ENCODE peak calls at places on chromosomes 12 and 14, in five cellular contexts. Y is A673, Q is endothelial cell of umbilical vein, C is testis, L is RWPE1. O is an unnamed sample.

GRCh38 chr14:97299661-97300060 is 502.5 kb downstream of the VRK1 start:
- DNase-seq in Y (peak; percentile 19), C (peak; percentile 36), L (no peak), Q (no peak), O (no peak)

GRCh38 chr12:128840862-128841468 is 12.3 kb upstream of the GLT1D1 start:
- DNase-seq in Q (no peak), C (no peak), Y (peak; percentile 31), L (no peak), O (no peak)

GRCh38 chr12:132336451-132337413 is 7.3 kb upstream of the GALNT9 start:
- DNase-seq in Q (no peak), L (no peak), Y (no peak), C (no peak), O (no peak)

GRCh38 chr14:68878908-68879307 is 86.0 kb upstream of the ZFP36L1 start:
- DNase-seq in Y (no peak), C (no peak), L (no peak), Q (no peak), O (no peak)

GRCh38 chr14:71610797-71611196 is 321.4 kb upstream of the RGS6 start:
- DNase-seq in Q (no peak), C (no peak), Y (peak; percentile 84), L (no peak), O (no peak)

GRCh38 chr12:55499810-55500252 is 7.7 kb downstream of the OR6C68 start:
- DNase-seq in C (peak; percentile 67), Y (no peak), Q (no peak), L (no peak), O (no peak)

GRCh38 chr12:43104524-43104923 is 447.5 kb downstream of the ADAMTS20 start:
- DNase-seq in Q (no peak), Y (peak; percentile 60), L (no peak), C (no peak), O (no peak)

GRCh38 chr12:57131896-57132744 is 3.8 kb downstream of the LRP1 start:
- DNase-seq in Y (no peak), L (no peak), Q (no peak), C (no peak), O (no peak)

GRCh38 chr14:101367421-101368261 is 193.7 kb upstream of the DIO3 start:
- DNase-seq in L (no peak), Y (no peak), C (no peak), Q (no peak), O (no peak)

GRCh38 chr14:68181395-68182326 is 362.1 kb downstream of the RAD51B start:
- DNase-seq in Y (no peak), Q (peak; percentile 79), L (peak; percentile 24), C (no peak), O (no peak)

GRCh38 chr14:31937730-31938346 is 139.3 kb upstream of the ARHGAP5 start:
- DNase-seq in Y (peak; percentile 20), C (no peak), Q (peak; percentile 68), L (peak; percentile 75), O (peak; percentile 99)

GRCh38 chr14:104152686-104153398 is 14.5 kb downstream of the KIF26A start:
- DNase-seq in L (no peak), Y (no peak), C (no peak), Q (no peak), O (no peak)

DNA sequence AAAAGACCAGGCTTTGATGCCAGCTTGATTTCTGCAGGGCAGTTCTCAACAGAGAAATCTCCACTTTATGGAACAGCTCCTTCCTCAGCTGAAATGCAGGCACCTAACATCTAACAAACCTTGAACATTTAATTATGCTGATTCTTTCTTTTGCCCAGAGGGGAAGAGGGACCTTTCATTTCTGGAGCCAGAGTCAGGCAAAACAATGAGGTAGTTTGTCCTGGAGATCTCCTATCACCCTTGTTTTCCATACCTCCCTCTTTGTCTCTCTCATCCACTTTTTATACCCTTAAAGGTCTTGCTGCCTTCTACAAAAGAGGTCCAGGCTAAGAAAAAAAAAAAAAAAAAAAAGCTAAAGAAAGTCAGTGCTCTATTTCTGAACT is 26.1 kb upstream of the RASSF3 start:
- DNase-seq in Y (no peak), C (no peak), Q (no peak), L (no peak), O (no peak)
- H3K27ac ChIP-seq in Y (peak overlapping the region; percentile 47), C (peak overlapping the region; percentile 30), Q (peak overlapping the region; percentile 42), L (no peak overlapping the region), O (no peak overlapping the region)

GRCh38 chr14:102917056-102917385 is 5.4 kb upstream of the AMN start:
- DNase-seq in C (no peak), Q (no peak), Y (no peak), L (no peak), O (no peak)

GRCh38 chr14:102920273-102920997 is 2.0 kb upstream of the AMN start:
- DNase-seq in Q (no peak), Y (no peak), L (no peak), C (no peak), O (no peak)

GRCh38 chr14:102916347-102917055 is 6.0 kb upstream of the AMN start:
- DNase-seq in C (peak; percentile 51), Q (no peak), L (no peak), Y (no peak), O (no peak)

GRCh38 chr14:102915292-102916110 is 7.0 kb upstream of the AMN start:
- DNase-seq in Q (no peak), L (no peak), Y (no peak), C (no peak), O (no peak)

DNA sequence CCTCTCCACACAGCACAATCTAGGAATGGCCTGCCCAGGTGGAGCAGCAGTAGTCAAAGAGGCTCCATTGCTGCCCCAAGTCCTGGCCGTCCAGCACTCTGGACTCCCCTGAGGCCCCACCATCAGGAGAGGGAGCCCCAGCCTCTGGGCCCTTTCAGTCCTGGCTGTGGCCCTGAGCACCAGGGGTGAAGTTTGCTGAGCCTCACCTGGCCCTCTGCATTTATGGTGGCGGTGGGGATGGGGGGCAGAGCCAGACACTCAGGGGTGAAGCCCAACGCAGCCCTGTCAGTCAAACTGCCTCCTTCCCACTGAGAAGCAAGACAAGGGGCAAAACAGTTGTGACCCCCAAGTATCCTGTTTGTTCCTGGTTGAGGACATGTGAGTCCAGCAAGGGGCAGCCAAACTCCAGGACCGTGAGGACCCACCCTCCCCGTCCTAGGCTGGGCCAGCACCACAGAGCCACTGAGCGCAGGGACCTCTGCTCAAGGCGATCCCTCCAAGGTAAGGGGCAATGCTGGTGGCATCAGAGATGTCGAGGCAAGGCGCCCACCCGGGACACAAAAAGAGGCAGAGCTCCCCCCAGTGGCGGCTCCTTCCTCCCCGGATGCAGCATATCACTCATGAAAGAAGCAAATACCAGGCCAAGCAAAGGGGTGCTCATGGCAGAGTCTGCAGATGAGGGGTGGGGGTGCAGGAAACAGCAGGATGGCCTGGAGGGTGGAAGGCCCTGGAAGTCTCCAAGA is 4.8 kb upstream of the AMN start:
- DNase-seq in Y (peak; percentile 78), Q (peak; percentile 47), C (peak; percentile 80), L (peak; percentile 46), O (no peak)
- H3K27ac ChIP-seq in Y (no peak overlapping the region), Q (no peak overlapping the region), C (no peak overlapping the region), L (no peak overlapping the region), O (no peak overlapping the region)

GRCh38 chr14:93780811-93781210 is 7.5 kb downstream of the PRIMA1 start:
- DNase-seq in Q (no peak), L (no peak), Y (no peak), C (no peak), O (no peak)
- H3K27ac ChIP-seq in Q (no peak overlapping the region), L (no peak overlapping the region), Y (no peak overlapping the region), C (no peak overlapping the region), O (no peak overlapping the region)

DNA sequence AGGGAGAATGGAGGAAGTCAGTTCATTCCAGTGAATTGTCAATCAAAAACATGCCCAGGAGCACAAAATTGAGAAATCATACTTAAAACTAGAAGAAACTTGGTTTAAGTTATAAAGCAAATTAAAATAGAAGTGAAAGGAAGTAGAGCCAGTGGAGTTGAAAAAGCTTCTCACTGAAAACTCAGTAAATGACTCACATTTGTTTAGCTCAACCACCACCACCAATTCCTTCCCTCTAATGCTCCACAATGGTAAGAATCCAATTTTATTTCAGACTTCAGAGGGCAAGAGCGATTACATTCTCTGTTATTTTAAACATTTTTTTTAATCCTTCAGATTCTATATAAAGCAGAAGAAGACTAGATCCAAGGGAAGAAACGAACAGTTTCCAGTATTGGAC is 19.4 kb downstream of the UTP20 start:
- DNase-seq in L (no peak), Q (no peak), C (no peak), Y (no peak), O (no peak)
- H3K27ac ChIP-seq in L (no peak overlapping the region), Q (no peak overlapping the region), C (no peak overlapping the region), Y (no peak overlapping the region), O (peak overlapping the region; percentile 15)

GRCh38 chr12:104064031-104064841 is at the start of gene HCFC2:
- DNase-seq in Y (peak; percentile 91), C (peak; percentile 92), Q (peak; percentile 89), L (peak; percentile 97), O (peak; percentile 24)
- H3K27ac ChIP-seq in Y (peak within 1 kb of the TSS; percentile 69), C (peak within 1 kb of the TSS; percentile 72), Q (peak within 1 kb of the TSS; percentile 41), L (peak within 1 kb of the TSS; percentile 93), O (peak within 1 kb of the TSS; percentile 63)

GRCh38 chr14:50998612-50999011 is 54.3 kb upstream of the PYGL start:
- DNase-seq in L (no peak), Y (no peak), Q (no peak), C (no peak), O (no peak)
- H3K27ac ChIP-seq in L (no peak overlapping the region), Y (no peak overlapping the region), Q (no peak overlapping the region), C (no peak overlapping the region), O (no peak overlapping the region)